ENCODE peak calls at places on chromosomes 7 and 10, in five cellular contexts. L is SK-N-SH, X is body of pancreas, P is mucosa of descending colon, F is cardiac muscle cell. V is an unnamed sample.
A peak's percentile ranks its signal among the peaks of the same experiment; 100 is the strongest.

GRCh38 chr7:105112440-105113418 is 98.7 kb downstream of the KMT2E start:
- DNase-seq in L (no peak), X (peak; percentile 67), P (no peak), F (no peak), V (no peak)

GRCh38 chr10:33143160-33143728 is 185.2 kb upstream of the ITGB1 start:
- DNase-seq in L (no peak), X (no peak), P (no peak), F (peak; percentile 78), V (no peak)

GRCh38 chr7:158943234-158943633 is 86.9 kb downstream of the DYNC2I1 start:
- DNase-seq in L (no peak), X (no peak), P (no peak), F (no peak), V (no peak)

GRCh38 chr7:37359662-37360444 is 88.8 kb downstream of the ELMO1 start:
- DNase-seq in L (no peak), X (no peak), P (no peak), F (no peak), V (no peak)

GRCh38 chr10:101588879-101589278 is 758 bp downstream of the DPCD start:
- DNase-seq in L (no peak), X (no peak), P (no peak), F (peak; percentile 72), V (no peak)

GRCh38 chr10:47167591-47167990 is 132.4 kb upstream of the GDF10 start:
- DNase-seq in L (no peak), X (no peak), P (no peak), F (no peak), V (no peak)

GRCh38 chr7:39453743-39454355 is 112.4 kb upstream of the YAE1 start:
- DNase-seq in L (peak; percentile 55), X (peak; percentile 64), P (no peak), F (peak; percentile 73), V (peak; percentile 62)

GRCh38 chr10:75108684-75109458 is 2.6 kb upstream of the SAMD8 start:
- DNase-seq in L (peak; percentile 83), X (peak; percentile 48), P (no peak), F (peak; percentile 38), V (peak; percentile 70)

GRCh38 chr7:24455813-24456525 is 117.3 kb upstream of the PALS2 start:
- DNase-seq in L (no peak), X (no peak), P (no peak), F (no peak), V (no peak)

GRCh38 chr10:30580241-30580640 is 49.3 kb downstream of the LYZL2 start:
- DNase-seq in L (no peak), X (no peak), P (no peak), F (no peak), V (no peak)

GRCh38 chr7:87702326-87702725 is 74.1 kb downstream of the RUNDC3B start:
- DNase-seq in L (no peak), X (no peak), P (no peak), F (no peak), V (no peak)

GRCh38 chr7:28137471-28137870 is 43.1 kb downstream of the JAZF1 start:
- DNase-seq in L (no peak), X (no peak), P (no peak), F (no peak), V (no peak)

GRCh38 chr7:51290702-51291290 is 25.8 kb downstream of the COBL start:
- DNase-seq in L (no peak), X (no peak), P (peak; percentile 63), F (no peak), V (no peak)

GRCh38 chr7:123522061-123522460 is 12.3 kb downstream of the IQUB start:
- DNase-seq in L (no peak), X (no peak), P (no peak), F (no peak), V (peak; percentile 62)

GRCh38 chr10:49072166-49072885 is 43.0 kb downstream of the VSTM4 start:
- DNase-seq in L (no peak), X (no peak), P (no peak), F (no peak), V (no peak)

GRCh38 chr10:58590152-58590551 is 77.5 kb downstream of the BICC1 start:
- DNase-seq in L (peak; percentile 5), X (no peak), P (no peak), F (peak; percentile 97), V (no peak)

GRCh38 chr10:28429573-28430216 is 103.2 kb upstream of the WAC start:
- DNase-seq in L (no peak), X (no peak), P (no peak), F (peak; percentile 5), V (peak; percentile 54)

GRCh38 chr7:141262101-141262819 is 188.4 kb downstream of the TMEM178B start:
- DNase-seq in L (peak; percentile 26), X (no peak), P (no peak), F (no peak), V (no peak)

GRCh38 chr10:7484456-7485266 is 73.8 kb upstream of the SFMBT2 start:
- DNase-seq in L (peak; percentile 47), X (no peak), P (no peak), F (no peak), V (no peak)

GRCh38 chr10:96711048-96711713 is 9.1 kb downstream of the PIK3AP1 start:
- DNase-seq in L (no peak), X (no peak), P (no peak), F (no peak), V (no peak)

GRCh38 chr7:5997210-5997808 is 11.5 kb downstream of the PMS2 start:
- DNase-seq in L (peak; percentile 74), X (peak; percentile 74), P (no peak), F (peak; percentile 79), V (peak; percentile 71)

GRCh38 chr7:44213872-44214595 is 13.3 kb downstream of the YKT6 start:
- DNase-seq in L (peak; percentile 84), X (no peak), P (peak; percentile 21), F (peak; percentile 57), V (peak; percentile 59)

GRCh38 chr10:98033515-98033914 is 3.1 kb upstream of the CRTAC1 start:
- DNase-seq in L (no peak), X (no peak), P (no peak), F (no peak), V (no peak)

GRCh38 chr7:45088821-45089313 is at the start of gene NACAD:
- DNase-seq in L (peak; percentile 99), X (peak; percentile 57), P (peak; percentile 50), F (peak; percentile 25), V (no peak)

GRCh38 chr10:62844280-62845011 is 28.3 kb upstream of the EGR2 start:
- DNase-seq in L (no peak), X (no peak), P (no peak), F (no peak), V (no peak)

GRCh38 chr7:134359787-134360432 is 43.2 kb upstream of the SLC35B4 start:
- DNase-seq in L (no peak), X (peak; percentile 52), P (no peak), F (no peak), V (no peak)

GRCh38 chr10:130547368-130547767 is 411.2 kb downstream of the GLRX3 start:
- DNase-seq in L (peak; percentile 54), X (no peak), P (no peak), F (no peak), V (no peak)

GRCh38 chr10:88152720-88153119 is 289.3 kb downstream of the PTEN start:
- DNase-seq in L (peak; percentile 61), X (no peak), P (no peak), F (peak; percentile 79), V (no peak)

GRCh38 chr10:79266092-79266491 is 81.2 kb upstream of the PPIF start:
- DNase-seq in L (no peak), X (no peak), P (no peak), F (no peak), V (no peak)

GRCh38 chr7:80929619-80930018 is 10.8 kb upstream of the SEMA3C start:
- DNase-seq in L (no peak), X (no peak), P (no peak), F (no peak), V (no peak)

GRCh38 chr10:58384536-58384998 is 643 bp upstream of the TFAM start:
- DNase-seq in L (no peak), X (no peak), P (no peak), F (no peak), V (no peak)

GRCh38 chr7:108308913-108309312 is 147.3 kb downstream of the NRCAM start:
- DNase-seq in L (no peak), X (no peak), P (no peak), F (peak; percentile 85), V (no peak)

GRCh38 chr10:114499120-114499519 is 94.8 kb upstream of the AFAP1L2 start:
- DNase-seq in L (no peak), X (no peak), P (no peak), F (no peak), V (no peak)
- H3K4me1 ChIP-seq in L (no peaks in the 10 kb centered on the region), X (no peaks in the 10 kb centered on the region), P (peaks cover 13% of the 10 kb centered on the region), F (no peaks in the 10 kb centered on the region), V (peaks cover 5% of the 10 kb centered on the region)

GRCh38 chr7:12370249-12370648 is 33.4 kb downstream of the VWDE start:
- DNase-seq in L (peak; percentile 34), X (no peak), P (no peak), F (no peak), V (no peak)
- TF ChIP-seq CTCF in L (no peak), X (no peak), P (no peak), F (no peak), V (no peak)

GRCh38 chr7:55966851-55967250 is 2.5 kb downstream of the NIPSNAP2 start:
- DNase-seq in L (no peak), X (no peak), P (no peak), F (no peak), V (no peak)

GRCh38 chr7:55965805-55966421 is 1.5 kb downstream of the NIPSNAP2 start:
- DNase-seq in L (no peak), X (peak; percentile 39), P (no peak), F (no peak), V (no peak)

GRCh38 chr7:55971045-55971444 is 6.7 kb downstream of the NIPSNAP2 start:
- DNase-seq in L (no peak), X (no peak), P (no peak), F (no peak), V (no peak)

GRCh38 chr7:55970561-55970960 is 6.2 kb downstream of the NIPSNAP2 start:
- DNase-seq in L (no peak), X (no peak), P (no peak), F (no peak), V (no peak)

DNA sequence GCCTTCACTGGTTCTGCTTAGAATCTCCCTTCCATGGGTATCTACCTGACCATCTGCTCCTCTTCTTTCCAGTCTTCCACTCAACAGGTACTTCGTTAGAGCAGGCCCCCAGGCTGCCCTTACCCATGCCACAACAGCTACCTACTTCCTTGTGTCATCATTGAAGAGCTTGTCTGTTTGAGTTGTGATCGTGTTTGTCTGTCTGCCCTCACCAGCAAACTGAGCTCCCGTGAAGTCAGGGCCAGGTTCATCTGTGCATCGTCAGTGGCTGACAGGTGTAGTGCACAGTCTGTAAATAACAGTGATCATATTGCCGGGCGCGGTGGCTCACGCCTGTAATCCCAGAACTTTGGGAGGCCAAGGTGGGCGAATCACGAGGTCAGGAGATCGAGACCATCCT is 5.0 kb downstream of the NIPSNAP2 start:
- DNase-seq in L (no peak), X (no peak), P (no peak), F (no peak), V (no peak)
- H3K4me1 ChIP-seq in L (peaks cover 6% of the 10 kb centered on the region), X (peaks cover 36% of the 10 kb centered on the region), P (peaks cover 9% of the 10 kb centered on the region), F (peaks cover 13% of the 10 kb centered on the region), V (no peaks in the 10 kb centered on the region)

DNA sequence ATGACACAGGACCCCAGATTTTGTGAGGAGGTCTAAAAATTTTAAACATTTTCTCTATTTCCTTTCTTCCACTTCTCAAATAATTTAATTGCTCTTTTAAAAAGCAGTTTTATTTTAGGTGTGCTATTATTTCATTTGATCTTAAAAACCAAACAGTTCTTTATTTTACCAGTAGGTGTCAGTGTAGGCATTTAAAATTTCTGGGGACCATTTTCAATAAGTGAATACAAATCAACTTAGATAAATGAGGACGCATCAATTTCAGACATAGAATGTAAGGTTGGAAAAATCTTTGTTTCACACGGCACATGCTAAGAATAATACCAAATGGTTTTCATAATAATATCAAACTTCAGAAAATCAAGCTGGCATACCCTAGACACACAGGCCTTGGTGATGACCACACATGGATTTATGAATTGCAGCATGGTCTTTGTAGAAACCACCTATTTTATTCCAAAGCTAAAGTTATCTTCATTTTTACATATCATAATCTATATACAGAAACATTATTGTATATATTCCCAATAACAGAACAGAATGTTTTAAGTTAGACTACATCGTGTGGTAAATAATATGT is 127.6 kb upstream of the SLC26A5 start:
- DNase-seq in L (peak; percentile 27), X (no peak), P (no peak), F (peak; percentile 54), V (peak; percentile 19)
- TF ChIP-seq CTCF in L (peak; percentile 95), X (peak; percentile 70), P (no peak), F (peak; percentile 45), V (peak; percentile 40)

V was measured in Caco-2.